ENCODE peak calls at places on chromosome 22, in six cellular contexts. D is psoas muscle; X is CD4-positive, alpha-beta T cell; W is HepG2; I is sigmoid colon; J is brain microvascular endothelial cell. Q is an unnamed sample.

GRCh38 chr22:27866136-27867091 is 52.6 kb downstream of the PITPNB start:
- DNase-seq in I (peak), W (peak), D (peak), J (no peak), X (no peak), Q (no peak)

GRCh38 chr22:38770257-38770949 is 14.6 kb upstream of the SUN2 start:
- DNase-seq in X (no peak), D (no peak), J (no peak), I (no peak), W (no peak), Q (no peak)

GRCh38 chr22:30115705-30116104 is 35.4 kb downstream of the HORMAD2 start:
- DNase-seq in X (no peak), D (no peak), W (no peak), J (no peak), I (no peak), Q (no peak)

GRCh38 chr22:29946220-29946619 is 63.2 kb downstream of the MTMR3 start:
- DNase-seq in W (no peak), X (no peak), J (no peak), D (no peak), I (no peak), Q (no peak)

GRCh38 chr22:29112102-29112501 is 39.3 kb downstream of the KREMEN1 start:
- DNase-seq in W (no peak), X (no peak), J (no peak), D (no peak), I (no peak), Q (no peak)

GRCh38 chr22:25942126-25942988 is 200.4 kb downstream of the MYO18B start:
- DNase-seq in I (no peak), D (no peak), W (no peak), J (no peak), X (no peak), Q (no peak)

GRCh38 chr22:27723708-27724107 is 77.8 kb downstream of the MN1 start:
- DNase-seq in D (no peak), W (no peak), J (no peak), X (no peak), I (no peak), Q (no peak)

GRCh38 chr22:22887621-22888503 is at the start of gene IGLL5:
- DNase-seq in W (no peak), X (no peak), I (no peak), J (no peak), D (no peak), Q (no peak)

GRCh38 chr22:46750861-46751260 is 11.6 kb upstream of the TBC1D22A start:
- DNase-seq in J (no peak), X (no peak), I (no peak), D (peak), W (no peak), Q (no peak)

GRCh38 chr22:17878186-17878694 is 104.0 kb upstream of the BID start:
- DNase-seq in X (no peak), J (no peak), I (no peak), D (no peak), W (no peak), Q (no peak)

GRCh38 chr22:19762315-19763140 is 1.9 kb downstream of the TBX1 start:
- DNase-seq in J (no peak), X (no peak), I (no peak), W (no peak), D (no peak), Q (no peak)

GRCh38 chr22:24325105-24325757 is 54.6 kb downstream of the SPECC1L start:
- DNase-seq in X (no peak), J (peak), W (peak), D (no peak), I (no peak), Q (peak)

GRCh38 chr22:25404923-25405853 is 159.3 kb upstream of the GRK3 start:
- DNase-seq in D (peak), J (peak), X (peak), I (peak), W (peak), Q (peak)

GRCh38 chr22:27851974-27852713 is 50.6 kb upstream of the MN1 start:
- DNase-seq in J (no peak), I (peak), W (peak), X (no peak), D (no peak), Q (no peak)

GRCh38 chr22:27344546-27344945 is 457.0 kb downstream of the MN1 start:
- DNase-seq in D (no peak), J (no peak), W (no peak), X (no peak), I (no peak), Q (no peak)

GRCh38 chr22:23200896-23201295 is 20.6 kb downstream of the BCR start:
- DNase-seq in I (no peak), X (no peak), J (no peak), W (no peak), D (no peak), Q (no peak)

GRCh38 chr22:16970446-16970845 is 37.6 kb downstream of the GAB4 start:
- DNase-seq in J (no peak), I (no peak), X (no peak), W (no peak), D (no peak), Q (no peak)

GRCh38 chr22:24178502-24179440 is 2.5 kb upstream of the SUSD2 start:
- DNase-seq in J (no peak), D (no peak), W (no peak), X (no peak), I (no peak), Q (no peak)

GRCh38 chr22:47439643-47440265 is 677.3 kb downstream of the TBC1D22A start:
- DNase-seq in J (no peak), D (no peak), W (no peak), I (peak), X (no peak), Q (no peak)

GRCh38 chr22:46810856-46811786 is 48.7 kb downstream of the TBC1D22A start:
- DNase-seq in W (no peak), X (no peak), I (no peak), J (no peak), D (no peak), Q (no peak)

GRCh38 chr22:27919943-27920755 is 1.1 kb upstream of the PITPNB start:
- DNase-seq in X (no peak), W (peak), J (peak), D (peak), I (peak), Q (no peak)

GRCh38 chr22:23534851-23535717 is 45.0 kb downstream of the IGLL1 start:
- DNase-seq in I (peak), X (no peak), J (no peak), D (no peak), W (no peak), Q (no peak)

GRCh38 chr22:41254230-41254629 is 13.5 kb upstream of the CHADL start:
- DNase-seq in X (no peak), W (no peak), I (no peak), J (no peak), D (no peak), Q (no peak)
- TF ChIP-seq CTCF in X (no peak), W (no peak), I (no peak), J (no peak), D (no peak), Q (no peak)

DNA sequence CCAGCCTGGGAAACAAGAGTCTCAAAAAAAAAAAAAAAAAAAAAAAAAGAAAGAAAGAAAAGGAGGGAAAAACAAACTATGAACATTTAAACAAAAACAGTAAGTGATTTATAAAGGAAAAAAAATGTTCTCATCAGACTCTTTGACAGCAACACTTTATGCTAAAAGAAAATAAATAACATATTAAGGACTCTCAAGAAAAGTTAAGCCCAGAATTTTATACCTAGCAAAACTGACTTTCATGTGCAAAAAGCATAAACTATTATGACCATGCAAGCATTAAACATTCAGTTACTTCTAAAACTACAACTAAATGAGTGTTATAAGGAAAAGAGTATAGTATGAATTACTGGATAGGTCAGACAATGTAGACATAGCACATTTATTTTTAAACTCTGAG is 68.4 kb downstream of the FBLN1 start:
- DNase-seq in W (no peak), I (no peak), J (no peak), X (no peak), D (no peak), Q (no peak)
- TF ChIP-seq CTCF in W (no peak), I (no peak), J (no peak), X (no peak), D (no peak), Q (no peak)

DNA sequence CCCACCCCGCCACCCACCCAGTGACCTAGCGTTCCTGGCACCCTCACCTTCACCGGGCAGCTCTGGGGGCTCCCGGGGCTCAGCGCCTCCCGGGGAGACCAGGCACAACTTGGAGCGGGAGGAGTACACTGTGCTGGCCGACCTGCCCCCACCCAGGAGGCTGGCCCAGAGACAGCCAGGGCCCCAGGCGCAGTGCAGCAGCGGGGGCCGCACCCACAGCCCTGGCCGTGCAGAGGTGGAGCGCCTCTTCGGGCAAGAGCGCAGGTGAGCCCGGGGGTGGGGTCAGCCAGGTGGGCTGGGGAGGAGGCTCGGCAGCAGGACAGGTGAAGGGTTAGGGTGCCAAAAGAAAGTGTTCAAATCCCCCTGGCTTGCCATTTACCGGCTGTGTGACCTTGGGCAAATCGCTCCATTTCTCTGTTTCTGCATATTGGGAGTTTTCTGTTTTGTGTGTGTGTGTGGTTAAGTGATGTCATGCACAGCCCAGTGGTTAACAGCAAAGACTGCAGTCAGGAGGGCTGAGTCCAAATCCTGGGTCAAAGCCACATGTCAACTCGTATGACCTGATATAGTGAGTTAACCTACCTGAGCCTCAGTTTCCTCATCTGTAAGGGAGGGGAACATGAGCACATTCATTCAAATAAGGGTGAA is 29.5 kb downstream of the TRIOBP start:
- DNase-seq in I (no peak), W (no peak), J (peak), D (no peak), X (no peak), Q (peak)
- TF ChIP-seq CTCF in I (no peak), W (peak), J (peak), D (no peak), X (no peak), Q (no peak)

DNA sequence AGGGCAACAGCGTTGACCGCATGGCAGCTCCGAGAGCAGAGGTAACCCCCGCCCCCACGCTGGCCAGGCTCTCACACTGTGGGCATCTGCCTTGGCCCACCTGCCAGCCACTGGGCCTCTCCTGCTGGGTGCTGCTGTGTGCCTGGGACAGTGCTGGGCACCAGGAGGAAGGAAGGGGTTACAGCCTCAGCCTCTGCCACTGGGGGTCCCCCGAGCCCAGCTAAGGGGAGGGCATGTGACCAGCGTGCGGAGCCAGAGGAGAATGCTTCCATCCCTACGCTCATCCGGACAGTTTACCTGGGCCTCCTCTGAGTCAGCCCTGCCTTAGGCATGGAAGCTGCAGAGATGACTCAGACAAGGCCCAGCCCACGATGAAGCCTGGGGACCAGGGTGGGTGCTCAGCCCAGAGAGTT is 10.9 kb downstream of the NCF4 start:
- DNase-seq in D (no peak), I (no peak), X (no peak), W (no peak), J (no peak), Q (no peak)
- TF ChIP-seq CTCF in D (no peak), I (no peak), X (no peak), W (peak), J (no peak), Q (no peak)

DNA sequence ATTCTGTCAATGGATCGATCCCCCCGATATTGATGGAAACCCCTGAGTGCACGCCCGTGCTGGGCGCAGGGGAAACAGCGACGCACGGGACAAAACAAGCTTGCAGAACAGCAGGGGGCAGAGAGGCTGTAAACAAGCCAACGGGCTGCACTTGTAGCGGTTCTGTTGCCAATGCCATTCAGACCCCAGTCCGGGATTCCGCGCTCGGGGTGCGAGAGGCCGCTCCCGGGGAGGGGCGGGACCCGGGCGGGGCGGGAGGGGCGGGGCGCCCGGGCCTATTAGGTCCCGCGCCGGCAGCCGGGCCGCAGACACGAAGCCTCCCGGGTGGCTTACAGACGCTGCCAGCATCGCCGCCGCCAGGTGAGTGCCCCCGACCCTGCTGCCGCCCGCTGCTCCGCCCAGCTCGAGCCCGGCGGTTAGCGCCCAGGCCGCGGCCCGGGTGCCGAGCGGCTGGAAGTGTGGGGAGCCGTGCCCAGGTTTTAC is at the start of gene BIK:
- DNase-seq in X (peak), D (peak), J (no peak), I (no peak), W (peak), Q (peak)
- TF ChIP-seq CTCF in X (peak), D (no peak), J (peak), I (no peak), W (peak), Q (peak)

DNA sequence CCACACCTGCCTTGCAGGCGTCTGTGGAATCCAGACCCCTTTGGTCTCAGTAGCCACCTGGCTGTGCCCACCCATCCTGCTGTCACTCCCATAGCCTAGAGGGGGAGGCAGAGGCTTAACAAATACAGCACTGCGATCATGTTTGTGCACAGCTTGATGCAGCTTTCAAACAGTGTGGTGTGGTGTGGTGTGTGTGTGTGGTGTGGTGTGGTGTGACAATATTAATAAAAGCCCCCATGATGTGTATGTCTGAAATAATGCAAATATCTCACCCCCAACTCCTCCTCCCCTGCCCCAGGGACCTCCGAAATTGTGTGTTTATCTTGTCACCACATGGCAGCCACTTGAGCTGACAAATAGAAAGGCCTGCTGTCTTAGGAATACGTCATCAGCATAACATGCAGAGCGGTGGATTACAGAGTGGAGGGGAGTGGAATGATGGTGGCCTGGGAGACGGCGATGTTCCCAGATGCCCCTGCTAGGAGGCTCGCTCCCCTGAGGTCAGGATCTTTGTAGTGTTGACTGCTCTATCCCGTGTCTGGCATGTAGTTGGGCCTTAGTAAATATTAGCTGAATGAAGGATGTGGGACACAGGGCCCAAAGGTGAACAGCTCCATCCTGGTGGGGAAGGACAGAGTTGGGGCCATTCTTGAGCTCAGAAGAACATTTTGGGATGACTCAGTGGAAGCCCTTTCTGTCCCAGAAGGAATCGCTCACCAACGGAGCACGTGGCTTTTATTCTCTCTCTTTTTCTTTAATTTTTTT is 2.8 kb downstream of the PDXP start:
- DNase-seq in D (no peak), X (no peak), W (peak), I (no peak), J (peak), Q (no peak)
- TF ChIP-seq CTCF in D (peak), X (no peak), W (peak), I (no peak), J (peak), Q (peak)

GRCh38 chr22:35625763-35626162 is 8.6 kb upstream of the MB start:
- DNase-seq in I (no peak), W (no peak), X (no peak), D (no peak), J (no peak), Q (no peak)
- TF ChIP-seq CTCF in I (no peak), W (no peak), X (no peak), D (no peak), J (no peak), Q (no peak)

GRCh38 chr22:49629586-49630447 is 197.9 kb downstream of the BRD1 start:
- DNase-seq in D (no peak), X (no peak), W (no peak), I (no peak), J (no peak), Q (no peak)

GRCh38 chr22:49634006-49634772 is 193.5 kb downstream of the BRD1 start:
- DNase-seq in W (no peak), J (no peak), I (no peak), X (no peak), D (no peak), Q (no peak)

GRCh38 chr22:49630448-49630946 is 197.2 kb downstream of the BRD1 start:
- DNase-seq in X (no peak), D (no peak), J (no peak), I (no peak), W (no peak), Q (no peak)

GRCh38 chr22:49633010-49633324 is 194.7 kb downstream of the BRD1 start:
- DNase-seq in I (no peak), W (no peak), J (no peak), D (no peak), X (no peak), Q (no peak)

GRCh38 chr22:49632199-49633009 is 195.3 kb downstream of the BRD1 start:
- DNase-seq in D (peak), W (peak), X (no peak), J (peak), I (peak), Q (peak)
- TF ChIP-seq CTCF in D (peak), W (peak), X (no peak), J (peak), I (peak), Q (peak)

Q was measured in GM13976.